ENCODE peak calls at places on chromosomes 1 and 21, in eight cellular contexts. One of them, this sample, is unnamed.
A peak's percentile ranks its signal among the peaks of the same experiment; 100 is the strongest.

GRCh38 chr1:215844777-215845176 is 277.7 kb downstream of the KCTD3 start:
- DNase-seq in uterus: no peak
- DNase-seq in IMR-90: no peak
- DNase-seq in tibial nerve: no peak
- DNase-seq in Calu3: no peak
- DNase-seq in fibroblast of lung: no peak
- DNase-seq in left ventricle myocardium inferior: no peak
- DNase-seq in lung: no peak
- DNase-seq in this sample: no peak

GRCh38 chr1:172149377-172149776 is 271.1 kb upstream of the C1orf105 start:
- DNase-seq in uterus: no peak
- DNase-seq in IMR-90: peak; percentile 38
- DNase-seq in tibial nerve: no peak
- DNase-seq in Calu3: no peak
- DNase-seq in fibroblast of lung: no peak
- DNase-seq in left ventricle myocardium inferior: no peak
- DNase-seq in lung: no peak
- DNase-seq in this sample: no peak

GRCh38 chr1:201585901-201586300 is 47.0 kb downstream of the NAV1 start:
- DNase-seq in uterus: no peak
- DNase-seq in IMR-90: peak; percentile 24
- DNase-seq in tibial nerve: no peak
- DNase-seq in Calu3: no peak
- DNase-seq in fibroblast of lung: no peak
- DNase-seq in left ventricle myocardium inferior: no peak
- DNase-seq in lung: no peak
- DNase-seq in this sample: no peak

GRCh38 chr1:16111771-16112557 is 38.5 kb upstream of the FAM131C start:
- DNase-seq in uterus: peak; percentile 76
- DNase-seq in IMR-90: peak; percentile 87
- DNase-seq in tibial nerve: no peak
- DNase-seq in Calu3: no peak
- DNase-seq in fibroblast of lung: peak; percentile 88
- DNase-seq in left ventricle myocardium inferior: no peak
- DNase-seq in lung: no peak
- DNase-seq in this sample: no peak

GRCh38 chr1:236142358-236143103 is at the start of gene GPR137B:
- DNase-seq in uterus: peak; percentile 56
- DNase-seq in IMR-90: peak; percentile 54
- DNase-seq in tibial nerve: no peak
- DNase-seq in Calu3: peak; percentile 53
- DNase-seq in fibroblast of lung: peak; percentile 47
- DNase-seq in left ventricle myocardium inferior: peak; percentile 55
- DNase-seq in lung: no peak
- DNase-seq in this sample: no peak

GRCh38 chr1:165898837-165899236 is 71.4 kb downstream of the UCK2 start:
- DNase-seq in uterus: peak; percentile 32
- DNase-seq in IMR-90: peak; percentile 100
- DNase-seq in tibial nerve: no peak
- DNase-seq in Calu3: no peak
- DNase-seq in fibroblast of lung: peak; percentile 96
- DNase-seq in left ventricle myocardium inferior: no peak
- DNase-seq in lung: peak; percentile 51
- DNase-seq in this sample: no peak

GRCh38 chr1:154313066-154313356 is 7.9 kb upstream of the AQP10 start:
- DNase-seq in uterus: no peak
- DNase-seq in IMR-90: no peak
- DNase-seq in tibial nerve: no peak
- DNase-seq in Calu3: no peak
- DNase-seq in fibroblast of lung: no peak
- DNase-seq in left ventricle myocardium inferior: no peak
- DNase-seq in lung: no peak
- DNase-seq in this sample: no peak

GRCh38 chr1:16967095-16967567 is 13.3 kb downstream of the MFAP2 start:
- DNase-seq in uterus: peak; percentile 77
- DNase-seq in IMR-90: peak; percentile 74
- DNase-seq in tibial nerve: no peak
- DNase-seq in Calu3: no peak
- DNase-seq in fibroblast of lung: peak; percentile 63
- DNase-seq in left ventricle myocardium inferior: peak; percentile 57
- DNase-seq in lung: no peak
- DNase-seq in this sample: no peak

GRCh38 chr1:9324246-9325096 is 31.8 kb downstream of the SPSB1 start:
- DNase-seq in uterus: no peak
- DNase-seq in IMR-90: no peak
- DNase-seq in tibial nerve: no peak
- DNase-seq in Calu3: no peak
- DNase-seq in fibroblast of lung: no peak
- DNase-seq in left ventricle myocardium inferior: no peak
- DNase-seq in lung: no peak
- DNase-seq in this sample: no peak

GRCh38 chr1:63633281-63633680 is 40.1 kb downstream of the PGM1 start:
- DNase-seq in uterus: no peak
- DNase-seq in IMR-90: no peak
- DNase-seq in tibial nerve: no peak
- DNase-seq in Calu3: no peak
- DNase-seq in fibroblast of lung: no peak
- DNase-seq in left ventricle myocardium inferior: no peak
- DNase-seq in lung: no peak
- DNase-seq in this sample: no peak

GRCh38 chr21:35579520-35580293 is 480.6 kb downstream of the SETD4 start:
- DNase-seq in uterus: no peak
- DNase-seq in IMR-90: peak; percentile 44
- DNase-seq in tibial nerve: no peak
- DNase-seq in Calu3: no peak
- DNase-seq in fibroblast of lung: peak; percentile 28
- DNase-seq in left ventricle myocardium inferior: no peak
- DNase-seq in lung: no peak
- DNase-seq in this sample: no peak

GRCh38 chr1:19799877-19800804 is at the start of gene TMCO4:
- DNase-seq in uterus: peak; percentile 35
- DNase-seq in IMR-90: peak; percentile 88
- DNase-seq in tibial nerve: peak; percentile 23
- DNase-seq in Calu3: peak; percentile 49
- DNase-seq in fibroblast of lung: peak; percentile 91
- DNase-seq in left ventricle myocardium inferior: peak; percentile 55
- DNase-seq in lung: peak; percentile 56
- DNase-seq in this sample: no peak

GRCh38 chr21:35563885-35564451 is 496.4 kb downstream of the SETD4 start:
- DNase-seq in uterus: peak; percentile 15
- DNase-seq in IMR-90: peak; percentile 91
- DNase-seq in tibial nerve: peak; percentile 14
- DNase-seq in Calu3: no peak
- DNase-seq in fibroblast of lung: peak; percentile 98
- DNase-seq in left ventricle myocardium inferior: peak; percentile 66
- DNase-seq in lung: peak; percentile 45
- DNase-seq in this sample: peak; percentile 86

GRCh38 chr1:150066838-150067183 is 765 bp upstream of the VPS45 start:
- DNase-seq in uterus: no peak
- DNase-seq in IMR-90: no peak
- DNase-seq in tibial nerve: no peak
- DNase-seq in Calu3: peak; percentile 71
- DNase-seq in fibroblast of lung: no peak
- DNase-seq in left ventricle myocardium inferior: peak; percentile 47
- DNase-seq in lung: peak; percentile 44
- DNase-seq in this sample: no peak

GRCh38 chr1:154263465-154264332 is 8.7 kb upstream of the HAX1 start:
- DNase-seq in uterus: no peak
- DNase-seq in IMR-90: peak; percentile 37
- DNase-seq in tibial nerve: no peak
- DNase-seq in Calu3: no peak
- DNase-seq in fibroblast of lung: no peak
- DNase-seq in left ventricle myocardium inferior: no peak
- DNase-seq in lung: no peak
- DNase-seq in this sample: no peak

GRCh38 chr21:16302851-16303282 is 573.1 kb downstream of the USP25 start:
- DNase-seq in uterus: peak; percentile 71
- DNase-seq in IMR-90: peak; percentile 12
- DNase-seq in tibial nerve: no peak
- DNase-seq in Calu3: no peak
- DNase-seq in fibroblast of lung: no peak
- DNase-seq in left ventricle myocardium inferior: no peak
- DNase-seq in lung: no peak
- DNase-seq in this sample: no peak

DNA sequence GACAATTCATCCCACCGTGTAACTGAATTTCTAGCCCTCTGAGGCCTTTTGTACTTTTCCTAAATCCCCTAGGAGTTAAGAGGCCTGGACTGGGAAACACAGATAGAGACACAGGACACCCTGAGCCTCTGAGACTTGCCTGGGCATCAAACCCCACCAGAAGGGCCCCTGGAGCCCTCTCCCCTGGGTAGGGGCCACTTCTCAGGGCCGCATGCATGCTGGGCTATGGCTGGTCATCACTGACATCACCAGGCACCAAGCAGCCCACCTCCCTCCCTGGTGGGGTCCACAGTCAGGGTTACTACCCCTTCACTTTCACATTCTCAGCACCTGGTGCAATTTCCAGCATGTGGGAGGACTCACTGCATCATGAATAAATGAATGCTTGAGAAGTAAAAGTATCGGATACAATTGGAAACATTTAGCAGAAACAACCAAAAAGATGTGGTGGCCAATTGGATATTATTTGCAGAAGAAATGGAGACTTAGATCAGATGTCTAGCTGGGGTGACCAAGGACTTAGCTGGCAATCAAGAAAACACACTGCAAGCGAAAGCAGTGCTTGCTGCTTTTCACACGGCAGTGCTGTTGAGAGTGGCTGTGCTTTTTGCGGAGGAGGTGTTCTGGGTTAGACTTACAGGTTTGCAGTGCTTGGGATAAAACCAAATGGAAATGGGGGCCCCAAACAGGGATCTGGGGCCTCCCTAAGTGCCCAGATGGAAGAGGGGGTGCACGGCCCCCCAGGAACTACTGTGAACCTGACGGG is 950 bp upstream of the KRTAP10-7 start:
- DNase-seq in uterus: no peak
- DNase-seq in IMR-90: no peak
- DNase-seq in tibial nerve: no peak
- DNase-seq in Calu3: no peak
- DNase-seq in fibroblast of lung: no peak
- DNase-seq in left ventricle myocardium inferior: no peak
- DNase-seq in lung: no peak
- DNase-seq in this sample: peak; percentile 66
- TF ChIP-seq CTCF in uterus: no peak
- TF ChIP-seq CTCF in IMR-90: no peak
- TF ChIP-seq CTCF in tibial nerve: no peak
- TF ChIP-seq CTCF in Calu3: no peak
- TF ChIP-seq CTCF in fibroblast of lung: no peak
- TF ChIP-seq CTCF in left ventricle myocardium inferior: no peak
- TF ChIP-seq CTCF in lung: no peak
- TF ChIP-seq CTCF in this sample: no peak

GRCh38 chr1:74775735-74776134 is 42.8 kb downstream of the TYW3 start:
- DNase-seq in uterus: no peak
- DNase-seq in IMR-90: no peak
- DNase-seq in tibial nerve: no peak
- DNase-seq in Calu3: no peak
- DNase-seq in fibroblast of lung: no peak
- DNase-seq in left ventricle myocardium inferior: no peak
- DNase-seq in lung: no peak
- DNase-seq in this sample: no peak
- TF ChIP-seq CTCF in uterus: no peak
- TF ChIP-seq CTCF in IMR-90: peak; percentile 14
- TF ChIP-seq CTCF in tibial nerve: no peak
- TF ChIP-seq CTCF in Calu3: no peak
- TF ChIP-seq CTCF in fibroblast of lung: no peak
- TF ChIP-seq CTCF in left ventricle myocardium inferior: no peak
- TF ChIP-seq CTCF in lung: no peak
- TF ChIP-seq CTCF in this sample: no peak

GRCh38 chr1:89918794-89919155 is 76.1 kb upstream of the ZNF326 start:
- DNase-seq in uterus: no peak
- DNase-seq in IMR-90: no peak
- DNase-seq in tibial nerve: no peak
- DNase-seq in Calu3: no peak
- DNase-seq in fibroblast of lung: no peak
- DNase-seq in left ventricle myocardium inferior: no peak
- DNase-seq in lung: no peak
- DNase-seq in this sample: no peak

GRCh38 chr1:89922911-89923310 is 72.0 kb upstream of the ZNF326 start:
- DNase-seq in uterus: no peak
- DNase-seq in IMR-90: no peak
- DNase-seq in tibial nerve: no peak
- DNase-seq in Calu3: no peak
- DNase-seq in fibroblast of lung: no peak
- DNase-seq in left ventricle myocardium inferior: no peak
- DNase-seq in lung: no peak
- DNase-seq in this sample: no peak

GRCh38 chr1:89917353-89917752 is 77.6 kb upstream of the ZNF326 start:
- DNase-seq in uterus: no peak
- DNase-seq in IMR-90: no peak
- DNase-seq in tibial nerve: no peak
- DNase-seq in Calu3: no peak
- DNase-seq in fibroblast of lung: no peak
- DNase-seq in left ventricle myocardium inferior: no peak
- DNase-seq in lung: no peak
- DNase-seq in this sample: no peak

GRCh38 chr1:89918127-89918793 is 76.7 kb upstream of the ZNF326 start:
- DNase-seq in uterus: no peak
- DNase-seq in IMR-90: peak; percentile 70
- DNase-seq in tibial nerve: no peak
- DNase-seq in Calu3: no peak
- DNase-seq in fibroblast of lung: peak; percentile 44
- DNase-seq in left ventricle myocardium inferior: no peak
- DNase-seq in lung: no peak
- DNase-seq in this sample: no peak

DNA sequence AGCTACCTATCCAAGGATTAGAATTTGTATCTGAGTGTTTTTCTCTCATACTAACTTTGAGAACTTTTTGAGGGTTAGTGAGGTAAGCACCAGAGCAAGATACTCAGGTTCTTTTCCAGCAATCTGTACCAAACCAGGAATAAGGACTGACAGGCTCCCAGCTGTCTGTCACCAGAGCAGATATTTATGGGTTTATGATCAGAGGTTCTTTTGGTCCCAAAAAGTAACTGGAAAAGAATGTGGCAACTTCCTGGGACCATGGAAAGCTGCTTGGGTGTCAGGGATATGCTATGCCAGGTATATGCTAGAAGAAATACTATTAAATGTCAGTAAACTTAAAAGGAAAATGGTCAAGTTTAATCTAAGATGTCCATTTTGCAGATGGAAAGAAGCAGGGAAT is 75.7 kb upstream of the ZNF326 start:
- DNase-seq in uterus: no peak
- DNase-seq in IMR-90: no peak
- DNase-seq in tibial nerve: no peak
- DNase-seq in Calu3: no peak
- DNase-seq in fibroblast of lung: no peak
- DNase-seq in left ventricle myocardium inferior: no peak
- DNase-seq in lung: no peak
- DNase-seq in this sample: no peak
- TF ChIP-seq CTCF in uterus: no peak
- TF ChIP-seq CTCF in IMR-90: no peak
- TF ChIP-seq CTCF in tibial nerve: no peak
- TF ChIP-seq CTCF in Calu3: no peak
- TF ChIP-seq CTCF in fibroblast of lung: no peak
- TF ChIP-seq CTCF in left ventricle myocardium inferior: no peak
- TF ChIP-seq CTCF in lung: no peak
- TF ChIP-seq CTCF in this sample: no peak

DNA sequence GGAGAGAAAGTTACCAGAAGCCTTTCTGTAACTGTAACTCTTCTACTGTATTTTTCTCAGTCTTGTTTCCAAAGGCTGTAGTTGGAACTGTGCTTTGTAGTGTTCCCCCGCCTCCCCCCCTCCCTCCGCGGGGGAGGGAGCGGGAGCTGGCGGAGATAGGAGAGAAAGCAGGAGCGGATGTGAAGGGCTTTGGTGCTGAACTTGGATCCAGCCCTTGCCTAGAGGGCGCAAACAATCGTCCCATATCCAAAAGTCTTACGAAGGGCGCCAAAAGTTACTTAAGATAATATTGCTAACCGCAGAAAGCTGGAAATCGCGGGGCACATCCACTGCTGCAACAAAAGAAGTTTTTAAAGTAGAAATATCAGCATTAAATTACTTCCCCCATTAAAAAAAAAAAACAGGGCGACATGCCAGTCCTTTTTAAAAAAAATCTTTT is 2.4 kb upstream of the NFIA start:
- DNase-seq in uterus: peak; percentile 90
- DNase-seq in IMR-90: peak; percentile 67
- DNase-seq in tibial nerve: peak; percentile 73
- DNase-seq in Calu3: peak; percentile 53
- DNase-seq in fibroblast of lung: peak; percentile 90
- DNase-seq in left ventricle myocardium inferior: peak; percentile 85
- DNase-seq in lung: peak; percentile 79
- DNase-seq in this sample: no peak
- TF ChIP-seq CTCF in uterus: peak; percentile 25
- TF ChIP-seq CTCF in IMR-90: peak; percentile 26
- TF ChIP-seq CTCF in tibial nerve: peak; percentile 3
- TF ChIP-seq CTCF in Calu3: peak; percentile 14
- TF ChIP-seq CTCF in fibroblast of lung: no peak
- TF ChIP-seq CTCF in left ventricle myocardium inferior: peak; percentile 46
- TF ChIP-seq CTCF in lung: no peak
- TF ChIP-seq CTCF in this sample: peak; percentile 39

This sample was measured in osteocyte.